ENCODE peak calls at places on chromosomes 4 and X, in ten cellular contexts. A is tibial nerve, B is uterus, I is spleen, Y is adrenal gland, V is sigmoid colon, E is transverse colon, K is testis, Z is HepG2, X is body of pancreas. L is an unnamed sample.

GRCh38 chr4:101279377-101279871 is 67.9 kb downstream of the PPP3CA start:
- DNase-seq in A (no peak), B (peak), I (no peak), Y (peak), V (peak), E (no peak), K (peak), Z (no peak), X (no peak), L (peak)

GRCh38 chrX:29231800-29232199 is 644.6 kb downstream of the IL1RAPL1 start:
- DNase-seq in A (no peak), B (no peak), I (no peak), Y (no peak), V (no peak), E (no peak), K (no peak), Z (no peak), X (no peak), L (no peak)

GRCh38 chr4:188110741-188111458 is 1.5 kb upstream of the TRIML2 start:
- DNase-seq in A (no peak), B (no peak), I (no peak), Y (no peak), V (no peak), E (no peak), K (no peak), Z (no peak), X (no peak), L (no peak)

GRCh38 chrX:10514891-10515290 is 105.5 kb downstream of the MID1 start:
- DNase-seq in A (no peak), B (no peak), I (no peak), Y (no peak), V (no peak), E (no peak), K (peak), Z (no peak), X (no peak), L (no peak)

GRCh38 chrX:38985375-38985774 is 184.1 kb downstream of the MID1IP1 start:
- DNase-seq in A (no peak), B (no peak), I (no peak), Y (no peak), V (no peak), E (no peak), K (no peak), Z (no peak), X (no peak), L (no peak)

GRCh38 chrX:9988762-9989161 is 21.6 kb downstream of the CLDN34 start:
- DNase-seq in A (no peak), B (no peak), I (no peak), Y (no peak), V (no peak), E (no peak), K (no peak), Z (no peak), X (no peak), L (no peak)

GRCh38 chrX:41604154-41604553 is 84.6 kb upstream of the GPR34 start:
- DNase-seq in A (no peak), B (no peak), I (no peak), Y (no peak), V (no peak), E (no peak), K (no peak), Z (no peak), X (no peak), L (no peak)

GRCh38 chr4:22573198-22573597 is 57.3 kb upstream of the ADGRA3 start:
- DNase-seq in A (peak), B (peak), I (no peak), Y (peak), V (peak), E (peak), K (peak), Z (no peak), X (peak), L (peak)

GRCh38 chrX:15988661-15989603 is 134.3 kb upstream of the AP1S2 start:
- DNase-seq in A (no peak), B (no peak), I (no peak), Y (no peak), V (no peak), E (no peak), K (no peak), Z (no peak), X (no peak), L (no peak)

GRCh38 chrX:67543818-67544217 is at the start of gene AR:
- DNase-seq in A (peak), B (peak), I (peak), Y (peak), V (peak), E (peak), K (peak), Z (no peak), X (peak), L (peak)

GRCh38 chr4:121943941-121944340 is 7.9 kb downstream of the TRPC3 start:
- DNase-seq in A (no peak), B (no peak), I (no peak), Y (no peak), V (no peak), E (no peak), K (no peak), Z (peak), X (no peak), L (no peak)

DNA sequence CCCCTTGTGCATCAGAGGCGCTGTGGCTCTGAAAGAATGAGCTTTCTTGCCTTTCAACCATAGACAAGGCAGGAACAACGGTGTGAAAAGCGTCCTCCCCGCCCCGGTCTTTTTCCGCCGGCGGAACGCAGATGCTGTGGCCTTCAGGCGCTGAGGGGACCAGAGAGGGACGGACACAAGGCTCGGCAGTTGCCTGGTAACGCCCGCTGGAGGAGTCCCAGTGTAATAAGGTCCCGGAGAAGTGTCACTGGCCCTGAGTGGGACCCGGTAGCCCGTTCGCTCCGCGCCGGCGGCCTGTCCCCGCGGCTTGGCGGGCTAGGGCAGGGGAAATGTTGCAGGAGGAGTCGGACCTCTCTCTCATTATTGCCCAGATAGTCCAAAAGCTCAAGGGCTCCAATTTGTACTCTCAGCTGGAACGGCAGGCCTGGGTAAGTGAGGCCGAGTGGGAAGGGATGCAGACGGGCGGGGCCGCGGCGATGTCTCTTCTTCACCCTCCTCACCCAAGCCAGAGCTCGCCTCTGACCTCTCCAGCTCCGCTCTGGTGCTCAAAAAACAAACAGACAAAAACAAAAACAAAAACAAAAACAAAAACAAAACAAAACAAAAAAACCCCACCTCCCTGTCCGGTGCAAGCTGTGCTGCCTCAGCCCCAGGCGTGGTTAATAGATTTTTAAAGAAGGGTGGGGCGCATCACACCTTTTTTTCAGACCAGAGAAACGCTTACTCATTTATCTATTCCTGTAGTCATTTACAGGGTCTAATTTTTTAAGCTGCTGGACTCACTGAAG is at the start of gene TBC1D19:
- DNase-seq in A (peak), B (peak), I (peak), Y (peak), V (peak), E (peak), K (peak), Z (peak), X (peak), L (peak)
- TF ChIP-seq POLR2A in A (peak), B (peak), I (peak), Y (peak), V (no peak), E (peak), K (no peak), Z (peak), X (peak), L (no peak)

GRCh38 chrX:13001097-13001496 is 26.2 kb downstream of the TMSB4X start:
- DNase-seq in A (no peak), B (no peak), I (no peak), Y (no peak), V (no peak), E (no peak), K (no peak), Z (no peak), X (no peak), L (no peak)

GRCh38 chrX:13000311-13000811 is 25.5 kb downstream of the TMSB4X start:
- DNase-seq in A (no peak), B (no peak), I (no peak), Y (no peak), V (no peak), E (no peak), K (peak), Z (no peak), X (no peak), L (no peak)

GRCh38 chrX:12997898-12998687 is 23.2 kb downstream of the TMSB4X start:
- DNase-seq in A (no peak), B (no peak), I (no peak), Y (no peak), V (no peak), E (no peak), K (peak), Z (no peak), X (peak), L (no peak)

GRCh38 chrX:12996934-12997435 is 22.1 kb downstream of the TMSB4X start:
- DNase-seq in A (no peak), B (no peak), I (no peak), Y (no peak), V (no peak), E (no peak), K (no peak), Z (no peak), X (no peak), L (no peak)

DNA sequence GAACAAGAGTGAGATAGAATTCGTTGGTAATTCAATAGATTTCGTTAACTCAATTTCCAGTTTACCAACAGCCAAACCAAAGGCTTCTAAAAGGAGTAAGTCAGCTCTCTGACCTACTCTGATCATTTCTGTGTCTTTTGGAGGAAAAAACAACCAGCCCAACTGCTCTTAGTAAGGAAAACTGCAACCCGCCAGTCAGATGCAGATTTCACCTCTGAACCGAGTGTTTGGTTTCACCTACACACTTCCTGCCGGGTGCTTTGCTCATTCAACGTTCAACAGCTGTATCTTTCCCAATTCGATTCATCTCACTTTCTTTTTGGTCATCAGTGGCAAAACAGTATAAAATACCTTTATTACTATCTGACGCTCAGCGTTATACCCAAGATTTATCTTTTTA is 24.5 kb downstream of the TMSB4X start:
- DNase-seq in A (no peak), B (no peak), I (no peak), Y (no peak), V (no peak), E (no peak), K (no peak), Z (no peak), X (no peak), L (no peak)
- H3K4me3 ChIP-seq in A (no peak), B (no peak), I (peak), Y (no peak), V (no peak), E (no peak), K (no peak), Z (no peak), X (no peak), L (no peak)

GRCh38 chr4:41120297-41121217 is 93.8 kb downstream of the APBB2 start:
- DNase-seq in A (peak), B (peak), I (no peak), Y (peak), V (peak), E (peak), K (peak), Z (no peak), X (peak), L (peak)

GRCh38 chr4:41122775-41123174 is 91.6 kb downstream of the APBB2 start:
- DNase-seq in A (no peak), B (no peak), I (no peak), Y (no peak), V (no peak), E (no peak), K (no peak), Z (no peak), X (no peak), L (no peak)

GRCh38 chr4:41121906-41122305 is 92.4 kb downstream of the APBB2 start:
- DNase-seq in A (no peak), B (no peak), I (no peak), Y (no peak), V (no peak), E (no peak), K (no peak), Z (no peak), X (no peak), L (no peak)

GRCh38 chr4:41122309-41122708 is 92.0 kb downstream of the APBB2 start:
- DNase-seq in A (no peak), B (no peak), I (no peak), Y (no peak), V (no peak), E (no peak), K (no peak), Z (no peak), X (no peak), L (no peak)

DNA sequence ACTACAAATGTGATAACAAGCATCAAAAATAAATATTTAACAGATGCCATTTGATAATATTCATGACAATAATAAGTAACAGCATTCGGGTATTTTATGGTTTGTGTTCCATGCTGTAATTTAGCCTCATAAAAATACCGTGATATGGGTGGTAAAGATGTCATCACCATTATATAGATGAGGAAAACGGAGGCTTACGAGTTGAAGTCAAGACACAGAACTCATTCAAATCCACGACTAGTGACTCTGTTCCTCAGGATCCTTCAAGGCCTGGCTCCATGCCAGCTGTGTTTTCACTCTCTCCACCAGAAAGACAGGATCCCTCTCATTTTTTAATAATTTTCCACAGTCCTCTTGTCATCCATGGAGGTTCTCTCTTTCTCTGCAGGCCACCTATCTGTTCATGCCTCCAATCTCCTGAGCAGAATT is 94.5 kb downstream of the APBB2 start:
- DNase-seq in A (peak), B (no peak), I (no peak), Y (peak), V (no peak), E (no peak), K (no peak), Z (no peak), X (peak), L (peak)
- H3K27ac ChIP-seq in A (peak), B (peak), I (peak), Y (peak), V (peak), E (peak), K (peak), Z (no peak), X (peak), L (peak)

GRCh38 chrX:101419489-101419888 is 11.5 kb downstream of the HNRNPH2 start:
- DNase-seq in A (no peak), B (no peak), I (no peak), Y (no peak), V (no peak), E (no peak), K (no peak), Z (no peak), X (no peak), L (no peak)

GRCh38 chrX:101416691-101417090 is 8.7 kb downstream of the HNRNPH2 start:
- DNase-seq in A (no peak), B (no peak), I (no peak), Y (no peak), V (no peak), E (no peak), K (no peak), Z (no peak), X (no peak), L (no peak)

GRCh38 chrX:101417190-101417589 is 9.2 kb downstream of the HNRNPH2 start:
- DNase-seq in A (no peak), B (no peak), I (no peak), Y (no peak), V (no peak), E (no peak), K (peak), Z (no peak), X (no peak), L (no peak)

GRCh38 chrX:101415180-101416130 is 7.4 kb downstream of the HNRNPH2 start:
- DNase-seq in A (no peak), B (peak), I (no peak), Y (peak), V (no peak), E (no peak), K (peak), Z (peak), X (no peak), L (peak)

DNA sequence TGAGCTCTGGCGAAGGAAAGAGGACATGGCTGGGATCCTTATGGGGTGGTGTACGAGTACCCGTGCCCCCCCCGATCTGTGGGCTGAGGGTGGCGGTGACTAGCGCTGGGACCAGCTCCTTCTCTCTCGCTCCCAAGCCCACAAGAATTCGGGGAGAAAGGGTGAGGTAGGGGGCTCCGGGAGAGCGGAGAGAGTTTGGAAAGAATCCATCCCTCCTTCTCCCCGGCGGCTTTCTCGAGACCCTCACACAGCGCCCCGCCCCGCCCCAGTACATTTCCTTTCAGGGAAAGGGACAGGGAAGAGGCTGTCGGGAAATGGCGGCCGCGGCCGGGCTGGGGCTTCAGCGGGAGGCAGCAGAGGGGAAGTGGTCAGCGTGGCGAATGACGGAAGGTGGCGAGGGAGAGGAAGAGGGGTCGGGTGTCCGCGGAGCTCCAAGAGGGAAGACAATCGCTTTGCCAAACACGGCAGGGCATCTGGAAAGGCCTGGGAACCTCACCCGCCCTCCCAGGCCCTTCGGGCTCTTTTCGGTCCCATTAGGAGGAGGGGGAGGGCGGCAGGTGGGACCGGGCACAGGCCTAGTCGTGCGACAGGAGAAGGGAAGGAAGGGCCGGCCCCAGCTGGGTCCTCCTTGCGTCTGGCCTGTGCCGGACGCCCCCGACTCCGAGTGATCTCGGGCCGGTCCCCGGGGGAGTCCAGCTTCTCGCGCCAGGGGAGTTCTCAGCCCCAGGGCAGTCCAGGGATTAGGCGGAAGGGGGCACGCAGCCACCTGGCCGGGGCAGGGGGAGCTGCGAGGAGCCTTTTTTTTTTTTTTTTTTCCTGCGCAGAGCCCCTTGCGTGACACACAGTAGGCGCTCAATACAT is 10.2 kb downstream of the HNRNPH2 start:
- DNase-seq in A (peak), B (peak), I (peak), Y (peak), V (peak), E (peak), K (peak), Z (no peak), X (peak), L (peak)
- TF ChIP-seq POLR2A in A (peak), B (peak), I (no peak), Y (no peak), V (no peak), E (peak), K (no peak), Z (no peak), X (peak), L (no peak)

GRCh38 chr4:173508386-173509002 is 21.5 kb downstream of the HAND2 start:
- DNase-seq in A (no peak), B (no peak), I (no peak), Y (no peak), V (peak), E (no peak), K (no peak), Z (no peak), X (no peak), L (no peak)
- H3K4me3 ChIP-seq in A (peak), B (no peak), I (peak), Y (no peak), V (peak), E (no peak), K (peak), Z (no peak), X (no peak), L (no peak)

GRCh38 chrX:115591856-115592842 is 31.2 kb downstream of the PLS3 start:
- DNase-seq in A (no peak), B (no peak), I (no peak), Y (no peak), V (no peak), E (no peak), K (no peak), Z (no peak), X (no peak), L (no peak)

GRCh38 chrX:115589419-115589818 is 28.4 kb downstream of the PLS3 start:
- DNase-seq in A (no peak), B (no peak), I (no peak), Y (no peak), V (no peak), E (no peak), K (no peak), Z (no peak), X (no peak), L (no peak)

GRCh38 chrX:115592997-115593734 is 32.2 kb downstream of the PLS3 start:
- DNase-seq in A (no peak), B (no peak), I (no peak), Y (no peak), V (no peak), E (no peak), K (peak), Z (no peak), X (no peak), L (no peak)

GRCh38 chrX:115588180-115588579 is 27.2 kb downstream of the PLS3 start:
- DNase-seq in A (no peak), B (no peak), I (no peak), Y (no peak), V (no peak), E (no peak), K (no peak), Z (no peak), X (no peak), L (no peak)

DNA sequence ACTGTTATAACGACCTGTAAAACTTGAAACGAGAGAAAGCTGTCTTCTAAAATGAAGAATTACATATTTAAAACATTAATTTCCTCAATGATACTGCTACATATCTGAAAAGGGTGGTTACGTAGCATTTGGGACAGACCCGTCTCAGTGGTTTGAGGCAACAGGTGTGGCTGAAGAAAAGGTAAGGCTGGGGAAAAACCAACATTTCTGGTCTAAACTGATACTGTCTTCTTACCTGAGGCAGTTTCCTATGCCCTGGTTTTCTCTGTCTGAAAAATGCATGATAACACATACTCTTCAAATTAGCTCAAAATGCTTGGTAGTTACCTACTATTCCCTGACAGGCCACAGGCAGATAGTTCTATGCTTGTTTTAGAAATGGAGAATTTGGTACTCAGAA is 30.4 kb downstream of the PLS3 start:
- DNase-seq in A (no peak), B (no peak), I (no peak), Y (no peak), V (no peak), E (no peak), K (no peak), Z (no peak), X (no peak), L (no peak)
- H3K27ac ChIP-seq in A (no peak), B (peak), I (no peak), Y (no peak), V (no peak), E (no peak), K (no peak), Z (no peak), X (peak), L (no peak)

GRCh38 chr4:2241410-2242353 is at the start of the genes HAUS3 and POLN:
- DNase-seq in A (peak), B (peak), I (peak), Y (peak), V (peak), E (peak), K (peak), Z (peak), X (peak), L (peak)
- TF ChIP-seq POLR2A in A (peak), B (peak), I (peak), Y (peak), V (peak), E (peak), K (peak), Z (no peak), X (peak), L (peak)

L was measured in ovary.